ENCODE peak calls at places on chromosomes 4 and X, in seven cellular contexts. Q, R, W, N, D, F and P are unnamed samples.

GRCh38 chr4:13325744-13326143 is 158.4 kb downstream of the RAB28 start:
- DNase-seq in N (no peak), R (no peak), F (no peak), W (no peak), Q (peak; percentile 29), D (no peak), P (no peak)

GRCh38 chrX:50962156-50962555 is 51.6 kb downstream of the BMP15 start:
- DNase-seq in F (no peak), N (no peak), D (no peak), Q (no peak), R (no peak), W (no peak), P (no peak)

GRCh38 chrX:9091253-9091652 is 57.3 kb upstream of the FAM9B start:
- DNase-seq in D (no peak), F (no peak), R (no peak), W (no peak), N (no peak), Q (no peak), P (no peak)

GRCh38 chr4:97987019-97987648 is 156.1 kb downstream of the STPG2 start:
- DNase-seq in W (no peak), Q (peak; percentile 1), N (no peak), R (no peak), F (no peak), D (peak; percentile 48), P (peak; percentile 16)

GRCh38 chrX:37423864-37424569 is 74.9 kb downstream of the PRRG1 start:
- DNase-seq in W (no peak), Q (no peak), F (no peak), R (no peak), D (peak; percentile 13), N (no peak), P (no peak)

GRCh38 chr4:7391637-7392437 is 42.9 kb downstream of the PSAPL1 start:
- DNase-seq in R (no peak), Q (no peak), N (peak; percentile 33), W (no peak), D (no peak), F (no peak), P (no peak)

GRCh38 chr4:130563185-130563890 is 1467.4 kb downstream of the C4orf33 start:
- DNase-seq in Q (no peak), N (no peak), R (no peak), W (peak; percentile 51), D (peak; percentile 88), F (no peak), P (peak; percentile 19)

GRCh38 chr4:169677150-169677732 is 56.9 kb downstream of the CLCN3 start:
- DNase-seq in Q (no peak), R (no peak), D (no peak), N (no peak), F (no peak), W (no peak), P (no peak)

GRCh38 chrX:136115124-136115908 is 32.0 kb upstream of the FHL1 start:
- DNase-seq in W (no peak), N (no peak), R (peak; percentile 28), F (no peak), D (peak; percentile 21), Q (no peak), P (no peak)

GRCh38 chr4:89382439-89382838 is 74.8 kb upstream of the GPRIN3 start:
- DNase-seq in D (no peak), W (no peak), R (no peak), F (no peak), Q (no peak), N (no peak), P (no peak)

GRCh38 chr4:851701-852430 is 25.9 kb upstream of the CPLX1 start:
- DNase-seq in N (no peak), W (no peak), R (no peak), F (no peak), D (no peak), Q (no peak), P (no peak)

GRCh38 chr4:56655627-56656345 is 25.3 kb downstream of the HOPX start:
- DNase-seq in Q (no peak), W (no peak), D (no peak), N (no peak), R (no peak), F (peak; percentile 21), P (no peak)

GRCh38 chr4:38328963-38329729 is 334.9 kb upstream of the KLF3 start:
- DNase-seq in N (no peak), F (peak; percentile 23), Q (peak; percentile 40), D (no peak), W (no peak), R (no peak), P (no peak)

GRCh38 chr4:25795566-25796454 is 67.0 kb downstream of the SEL1L3 start:
- DNase-seq in Q (no peak), W (peak; percentile 32), R (no peak), F (no peak), N (no peak), D (peak; percentile 70), P (peak; percentile 28)

DNA sequence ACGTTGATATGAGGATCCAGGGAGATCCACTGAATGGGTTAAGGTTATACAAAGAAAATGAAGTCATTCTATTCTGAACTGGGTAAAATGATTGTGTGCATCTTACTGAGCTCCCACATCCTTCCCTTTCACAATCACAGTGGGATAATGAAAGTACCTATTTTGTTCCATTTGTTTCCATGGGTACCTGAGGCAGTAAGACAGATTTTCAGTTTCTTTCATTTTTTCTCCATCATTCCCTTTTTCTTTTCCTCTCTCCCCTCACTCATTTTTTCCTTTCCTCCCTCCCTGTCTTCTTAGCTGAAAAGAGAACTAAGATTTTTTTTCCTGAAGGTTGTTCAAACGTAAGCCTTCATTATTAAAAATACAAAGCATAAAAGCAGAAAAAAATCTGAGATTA is 4.6 kb downstream of the GRIA2 start:
- DNase-seq in R (no peak), N (no peak), Q (no peak), W (no peak), F (no peak), D (no peak), P (no peak)
- H3K27me3 ChIP-seq in R (no peaks in the 10 kb centered on the region), N (no peaks in the 10 kb centered on the region), Q (no peaks in the 10 kb centered on the region), W (peaks cover 24% of the 10 kb centered on the region), F (peaks cover 6% of the 10 kb centered on the region), D (peaks cover 57% of the 10 kb centered on the region), P (peaks cover 20% of the 10 kb centered on the region)

GRCh38 chrX:2696698-2697215 is 5.7 kb downstream of the CD99 start:
- DNase-seq in N (no peak), F (peak; percentile 43), Q (peak; percentile 40), R (no peak), D (peak; percentile 85), W (peak; percentile 60), P (no peak)
- H3K4me3 ChIP-seq in N (peak overlapping the region; percentile 18), F (peak overlapping the region; percentile 19), Q (no peak overlapping the region), R (no peak overlapping the region), D (no peak overlapping the region), W (peak overlapping the region; percentile 10), P (no peak overlapping the region)

GRCh38 chr4:105896461-105896939 is 1.2 kb downstream of the NPNT start:
- DNase-seq in W (no peak), N (no peak), R (no peak), F (no peak), Q (no peak), D (no peak), P (no peak)
- H3K27me3 ChIP-seq in W (peaks cover 46% of the 10 kb centered on the region), N (no peaks in the 10 kb centered on the region), R (no peaks in the 10 kb centered on the region), F (peaks cover 7% of the 10 kb centered on the region), Q (peaks cover 30% of the 10 kb centered on the region), D (peaks cover 83% of the 10 kb centered on the region), P (peaks cover 27% of the 10 kb centered on the region)

GRCh38 chr4:76562161-76562560 is 127.1 kb downstream of the SHROOM3 start:
- DNase-seq in R (no peak), D (peak; percentile 38), N (no peak), W (peak; percentile 49), F (no peak), Q (no peak), P (peak; percentile 77)
- H3K4me3 ChIP-seq in R (no peak overlapping the region), D (no peak overlapping the region), N (no peak overlapping the region), W (no peak overlapping the region), F (no peak overlapping the region), Q (no peak overlapping the region), P (no peak overlapping the region)

GRCh38 chr4:173535932-173536331 is 5.9 kb upstream of the HAND2 start:
- DNase-seq in R (no peak), F (no peak), N (no peak), Q (no peak), D (no peak), W (no peak), P (no peak)
- H3K27me3 ChIP-seq in R (no peaks in the 10 kb centered on the region), F (peaks cover 64% of the 10 kb centered on the region), N (no peaks in the 10 kb centered on the region), Q (peaks cover 9% of the 10 kb centered on the region), D (peaks cover 68% of the 10 kb centered on the region), W (peaks cover 95% of the 10 kb centered on the region), P (peaks cover 82% of the 10 kb centered on the region)